ENCODE peak calls at places on chromosomes 4 and X, in six cellular contexts. B, V, J, E, O and N are unnamed samples. For H3K4me1, the result is how much of the 10 kb centered on the place peaks cover.

GRCh38 chr4:145619639-145619996 is 433 bp downstream of the MMAA start:
- DNase-seq in B (peak), V (peak), J (no peak), E (no peak), O (peak), N (no peak)

GRCh38 chr4:19239565-19239964 is 1012.1 kb upstream of the SLIT2 start:
- DNase-seq in B (no peak), V (peak), J (no peak), E (no peak), O (no peak), N (peak)

GRCh38 chrX:105211051-105211575 is 9.4 kb downstream of the TEX13A start:
- DNase-seq in B (no peak), V (no peak), J (no peak), E (no peak), O (no peak), N (peak)

GRCh38 chr4:178427663-178428062 is 985.4 kb upstream of the AGA start:
- DNase-seq in B (no peak), V (no peak), J (no peak), E (no peak), O (no peak), N (no peak)

GRCh38 chr4:176385601-176386000 is 65.8 kb downstream of the SPCS3 start:
- DNase-seq in B (no peak), V (no peak), J (no peak), E (no peak), O (no peak), N (no peak)

GRCh38 chrX:27555514-27555913 is 34.6 kb upstream of the DCAF8L2 start:
- DNase-seq in B (no peak), V (peak), J (no peak), E (peak), O (no peak), N (no peak)

GRCh38 chrX:40945366-40945713 is 139.9 kb upstream of the USP9X start:
- DNase-seq in B (peak), V (peak), J (no peak), E (no peak), O (peak), N (peak)

GRCh38 chrX:7270018-7270417 is 122.1 kb upstream of the PUDP start:
- DNase-seq in B (no peak), V (no peak), J (no peak), E (no peak), O (no peak), N (no peak)

GRCh38 chr4:128241425-128241913 is 46.1 kb downstream of the PGRMC2 start:
- DNase-seq in B (no peak), V (peak), J (no peak), E (no peak), O (peak), N (peak)

GRCh38 chrX:29947225-29947624 is 268.1 kb upstream of the MAGEB2 start:
- DNase-seq in B (no peak), V (no peak), J (no peak), E (no peak), O (no peak), N (no peak)

GRCh38 chr4:56906534-56906933 is 1.2 kb upstream of the REST start:
- DNase-seq in B (no peak), V (peak), J (no peak), E (no peak), O (no peak), N (no peak)

GRCh38 chr4:53693909-53694308 is 102.6 kb upstream of the LNX1 start:
- DNase-seq in B (no peak), V (no peak), J (no peak), E (no peak), O (no peak), N (no peak)

GRCh38 chr4:62709618-62710252 is 1509.6 kb downstream of the ADGRL3 start:
- DNase-seq in B (no peak), V (peak), J (no peak), E (peak), O (no peak), N (no peak)

GRCh38 chr4:81648576-81649272 is 177.0 kb upstream of the RASGEF1B start:
- DNase-seq in B (no peak), V (peak), J (no peak), E (no peak), O (no peak), N (no peak)

GRCh38 chrX:71056857-71057256 is 11.3 kb downstream of the SNX12 start:
- DNase-seq in B (no peak), V (peak), J (no peak), E (no peak), O (no peak), N (no peak)

GRCh38 chr4:98664959-98665358 is 6.5 kb upstream of the TSPAN5 start:
- DNase-seq in B (no peak), V (no peak), J (no peak), E (peak), O (no peak), N (no peak)

GRCh38 chr4:180558427-180558826 is 1684.8 kb upstream of the TENM3 start:
- DNase-seq in B (no peak), V (no peak), J (no peak), E (no peak), O (no peak), N (no peak)

GRCh38 chr4:1969928-1970723 is 38.6 kb downstream of the NELFA start:
- DNase-seq in B (peak), V (no peak), J (no peak), E (no peak), O (no peak), N (no peak)

GRCh38 chrX:47864785-47865184 is 28.1 kb downstream of the ZNF81 start:
- DNase-seq in B (no peak), V (peak), J (no peak), E (no peak), O (no peak), N (no peak)

GRCh38 chr4:111959202-111959601 is 186.1 kb upstream of the FAM241A start:
- DNase-seq in B (no peak), V (peak), J (no peak), E (no peak), O (no peak), N (peak)

GRCh38 chr4:95833652-95834276 is 6.1 kb upstream of the PDHA2 start:
- DNase-seq in B (no peak), V (peak), J (no peak), E (no peak), O (no peak), N (no peak)

GRCh38 chr4:27176881-27177280 is 316.2 kb downstream of the STIM2 start:
- DNase-seq in B (no peak), V (no peak), J (no peak), E (no peak), O (no peak), N (no peak)

GRCh38 chr4:146029939-146030710 is 91.5 kb upstream of the ZNF827 start:
- DNase-seq in B (no peak), V (peak), J (peak), E (no peak), O (no peak), N (no peak)

GRCh38 chr4:186621959-186622553 is 66.7 kb upstream of the MTNR1A start:
- DNase-seq in B (no peak), V (peak), J (no peak), E (no peak), O (peak), N (peak)

GRCh38 chrX:130851569-130851968 is 51.4 kb downstream of the ENOX2 start:
- DNase-seq in B (no peak), V (no peak), J (no peak), E (no peak), O (no peak), N (no peak)

GRCh38 chrX:139429913-139430312 is 100.6 kb upstream of the F9 start:
- DNase-seq in B (no peak), V (no peak), J (no peak), E (peak), O (no peak), N (no peak)

GRCh38 chr4:3207531-3208037 is 41.4 kb upstream of the MSANTD1 start:
- DNase-seq in B (no peak), V (peak), J (no peak), E (no peak), O (no peak), N (peak)

GRCh38 chrX:134525086-134525792 is 65.3 kb downstream of the HPRT1 start:
- DNase-seq in B (no peak), V (peak), J (no peak), E (no peak), O (no peak), N (no peak)

GRCh38 chr4:156765277-156765676 is 206.3 kb downstream of the PDGFC start:
- DNase-seq in B (no peak), V (peak), J (no peak), E (no peak), O (no peak), N (no peak)

GRCh38 chrX:104864296-104864695 is 298.3 kb downstream of the IL1RAPL2 start:
- DNase-seq in B (no peak), V (no peak), J (no peak), E (no peak), O (no peak), N (no peak)

GRCh38 chr4:24488399-24489164 is 95.8 kb downstream of the DHX15 start:
- DNase-seq in B (peak), V (peak), J (peak), E (peak), O (no peak), N (no peak)

GRCh38 chr4:123802082-123802658 is 405.6 kb downstream of the SPRY1 start:
- DNase-seq in B (no peak), V (no peak), J (no peak), E (no peak), O (no peak), N (no peak)

GRCh38 chr4:152590179-152591031 is 54.5 kb upstream of the FBXW7 start:
- DNase-seq in B (peak), V (peak), J (no peak), E (no peak), O (peak), N (peak)

GRCh38 chrX:80876877-80877276 is 67.2 kb upstream of the BRWD3 start:
- DNase-seq in B (no peak), V (peak), J (no peak), E (peak), O (no peak), N (no peak)

GRCh38 chr4:98260047-98260578 is 1.1 kb upstream of the RAP1GDS1 start:
- DNase-seq in B (peak), V (no peak), J (peak), E (peak), O (peak), N (no peak)

GRCh38 chrX:1464282-1465131 is 11.8 kb upstream of the ASMTL start:
- DNase-seq in B (peak), V (no peak), J (peak), E (no peak), O (no peak), N (no peak)

GRCh38 chr4:87525636-87526035 is 3.5 kb downstream of the SPARCL1 start:
- DNase-seq in B (peak), V (peak), J (no peak), E (peak), O (no peak), N (peak)

DNA sequence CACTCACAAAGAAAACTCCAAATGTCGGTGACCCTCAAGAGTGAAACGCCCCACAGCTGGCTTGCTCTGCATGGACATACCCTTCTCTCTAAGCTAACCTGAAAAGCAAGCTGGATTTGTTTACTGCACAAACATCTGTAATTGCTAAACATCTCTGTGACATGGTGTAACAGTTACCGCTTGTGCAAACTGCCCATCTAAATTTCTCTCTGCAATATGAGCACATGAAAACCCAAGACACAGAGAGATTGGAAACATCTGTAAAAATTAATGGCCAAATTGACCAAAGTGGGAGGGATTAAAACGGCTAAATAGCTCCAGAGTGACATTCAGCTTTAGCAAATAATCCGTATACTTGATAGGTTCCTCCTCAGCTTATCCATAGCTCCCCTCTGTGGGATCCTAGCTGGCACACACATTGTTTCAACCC is 155.0 kb upstream of the MAP3K15 start:
- DNase-seq in B (no peak), V (peak), J (no peak), E (no peak), O (peak), N (no peak)
- H3K27ac ChIP-seq in B (peak), V (no peak), J (no peak), E (no peak), O (peak), N (peak)

GRCh38 chrX:153645921-153646481 is 1.0 kb upstream of the DUSP9 start:
- DNase-seq in B (peak), V (no peak), J (no peak), E (no peak), O (no peak), N (no peak)

GRCh38 chrX:153644356-153645125 is 2.5 kb upstream of the DUSP9 start:
- DNase-seq in B (peak), V (no peak), J (peak), E (peak), O (no peak), N (no peak)

GRCh38 chrX:153646620-153647373 is at the start of gene DUSP9:
- DNase-seq in B (peak), V (peak), J (peak), E (peak), O (no peak), N (no peak)

GRCh38 chrX:153643431-153644351 is 3.3 kb upstream of the DUSP9 start:
- DNase-seq in B (peak), V (no peak), J (peak), E (peak), O (no peak), N (no peak)

DNA sequence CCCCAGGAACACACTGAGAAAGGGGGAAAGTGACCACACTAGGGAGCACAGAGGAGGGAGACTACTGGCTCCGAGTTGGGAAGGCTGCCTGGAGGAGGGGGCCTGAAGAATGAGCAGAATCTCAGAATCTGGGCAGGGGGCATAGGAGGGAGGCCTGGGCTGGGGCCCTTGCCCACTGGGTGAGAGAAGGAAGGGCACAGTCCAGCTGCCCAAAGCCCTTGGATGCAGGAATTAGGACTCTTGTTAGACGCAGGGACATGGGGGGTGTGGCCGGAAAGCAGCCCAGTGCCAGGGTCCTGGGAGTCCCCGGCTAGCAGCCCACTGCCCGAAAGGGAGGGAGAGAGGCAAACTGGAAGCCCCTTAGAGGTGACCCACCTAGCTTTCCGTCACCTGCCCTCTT is 1.9 kb upstream of the DUSP9 start:
- DNase-seq in B (peak), V (no peak), J (no peak), E (no peak), O (no peak), N (no peak)
- H3K4me1 ChIP-seq in B (under half), V (under half), J (under half), E (under half), O (under half), N (under half)

GRCh38 chr4:83179205-83179604 is 64.7 kb upstream of the PLAC8 start:
- DNase-seq in B (no peak), V (no peak), J (no peak), E (no peak), O (no peak), N (no peak)
- TF ChIP-seq CTCF in B (no peak), V (no peak), J (no peak), E (no peak), O (no peak), N (no peak)

GRCh38 chr4:108644237-108644636 is 6.2 kb upstream of the OSTC start:
- DNase-seq in B (no peak), V (peak), J (no peak), E (no peak), O (peak), N (no peak)
- H3K27ac ChIP-seq in B (no peak), V (no peak), J (no peak), E (no peak), O (peak), N (no peak)

GRCh38 chr4:119604266-119604665 is 24.3 kb downstream of the PDE5A start:
- DNase-seq in B (no peak), V (no peak), J (no peak), E (no peak), O (no peak), N (no peak)
- H3K4me1 ChIP-seq in B (under half), V (under half), J (under half), E (under half), O (under half), N (under half)

GRCh38 chrX:19005909-19006308 is 22.0 kb upstream of the PHKA2 start:
- DNase-seq in B (no peak), V (no peak), J (no peak), E (no peak), O (peak), N (no peak)
- TF ChIP-seq CTCF in B (no peak), V (no peak), J (peak), E (no peak), O (peak), N (peak)